ENCODE peak calls at places on chromosomes 3 and 15, in nine cellular contexts. One of them, this sample, is unnamed.

GRCh38 chr3:77449459-77449858 is 409.6 kb downstream of the ROBO2 start:
- DNase-seq in aorta: no peak
- DNase-seq in stimulated activated CD4-positive, alpha-beta T cell treated with anti-CD3 and anti-CD28 coated beads, Interleukin-12 subunit alpha, Interleukin-12 subunit beta, amount 100 ng/mL, for 48 hours: no peak
- DNase-seq in HL-60: no peak
- DNase-seq in NCI-H1092: no peak
- DNase-seq in memory B cell: no peak
- DNase-seq in nephron progenitor cell: no peak
- DNase-seq in MM.1S: no peak
- DNase-seq in heart right ventricle: no peak
- DNase-seq in this sample: no peak

GRCh38 chr3:34012102-34012461 is 213.7 kb downstream of the PDCD6IP start:
- DNase-seq in heart right ventricle: no peak
- DNase-seq in aorta: no peak
- DNase-seq in MM.1S: no peak
- DNase-seq in HL-60: no peak
- DNase-seq in NCI-H1092: no peak
- DNase-seq in stimulated activated CD4-positive, alpha-beta T cell treated with anti-CD3 and anti-CD28 coated beads, Interleukin-12 subunit alpha, Interleukin-12 subunit beta, amount 100 ng/mL, for 48 hours: no peak
- DNase-seq in nephron progenitor cell: no peak
- DNase-seq in memory B cell: no peak
- DNase-seq in this sample: no peak

GRCh38 chr15:52306270-52306669 is 10.7 kb upstream of the MYO5C start:
- DNase-seq in aorta: no peak
- DNase-seq in heart right ventricle: no peak
- DNase-seq in NCI-H1092: no peak
- DNase-seq in nephron progenitor cell: no peak
- DNase-seq in MM.1S: no peak
- DNase-seq in memory B cell: no peak
- DNase-seq in stimulated activated CD4-positive, alpha-beta T cell treated with anti-CD3 and anti-CD28 coated beads, Interleukin-12 subunit alpha, Interleukin-12 subunit beta, amount 100 ng/mL, for 48 hours: no peak
- DNase-seq in HL-60: no peak
- DNase-seq in this sample: no peak

GRCh38 chr3:59108091-59108815 is 58.4 kb upstream of the CFAP20DC start:
- DNase-seq in NCI-H1092: no peak
- DNase-seq in stimulated activated CD4-positive, alpha-beta T cell treated with anti-CD3 and anti-CD28 coated beads, Interleukin-12 subunit alpha, Interleukin-12 subunit beta, amount 100 ng/mL, for 48 hours: no peak
- DNase-seq in nephron progenitor cell: no peak
- DNase-seq in MM.1S: no peak
- DNase-seq in heart right ventricle: no peak
- DNase-seq in aorta: no peak
- DNase-seq in memory B cell: no peak
- DNase-seq in HL-60: no peak
- DNase-seq in this sample: no peak

GRCh38 chr3:108132727-108133373 is 42.0 kb upstream of the CD47 start:
- DNase-seq in aorta: no peak
- DNase-seq in NCI-H1092: no peak
- DNase-seq in nephron progenitor cell: no peak
- DNase-seq in MM.1S: no peak
- DNase-seq in memory B cell: no peak
- DNase-seq in heart right ventricle: no peak
- DNase-seq in HL-60: no peak
- DNase-seq in stimulated activated CD4-positive, alpha-beta T cell treated with anti-CD3 and anti-CD28 coated beads, Interleukin-12 subunit alpha, Interleukin-12 subunit beta, amount 100 ng/mL, for 48 hours: no peak
- DNase-seq in this sample: no peak

GRCh38 chr3:31274406-31275024 is 258.2 kb upstream of the STT3B start:
- DNase-seq in aorta: no peak
- DNase-seq in HL-60: no peak
- DNase-seq in nephron progenitor cell: no peak
- DNase-seq in memory B cell: no peak
- DNase-seq in stimulated activated CD4-positive, alpha-beta T cell treated with anti-CD3 and anti-CD28 coated beads, Interleukin-12 subunit alpha, Interleukin-12 subunit beta, amount 100 ng/mL, for 48 hours: no peak
- DNase-seq in heart right ventricle: no peak
- DNase-seq in MM.1S: no peak
- DNase-seq in NCI-H1092: no peak
- DNase-seq in this sample: no peak

GRCh38 chr15:78208887-78209645 is 25.3 kb downstream of the ACSBG1 start:
- DNase-seq in NCI-H1092: no peak
- DNase-seq in memory B cell: no peak
- DNase-seq in aorta: no peak
- DNase-seq in stimulated activated CD4-positive, alpha-beta T cell treated with anti-CD3 and anti-CD28 coated beads, Interleukin-12 subunit alpha, Interleukin-12 subunit beta, amount 100 ng/mL, for 48 hours: no peak
- DNase-seq in nephron progenitor cell: no peak
- DNase-seq in heart right ventricle: peak; percentile 0
- DNase-seq in HL-60: no peak
- DNase-seq in MM.1S: no peak
- DNase-seq in this sample: no peak

GRCh38 chr3:72165337-72165736 is 380.4 kb upstream of the PROK2 start:
- DNase-seq in memory B cell: no peak
- DNase-seq in NCI-H1092: no peak
- DNase-seq in HL-60: no peak
- DNase-seq in heart right ventricle: no peak
- DNase-seq in aorta: no peak
- DNase-seq in MM.1S: no peak
- DNase-seq in stimulated activated CD4-positive, alpha-beta T cell treated with anti-CD3 and anti-CD28 coated beads, Interleukin-12 subunit alpha, Interleukin-12 subunit beta, amount 100 ng/mL, for 48 hours: no peak
- DNase-seq in nephron progenitor cell: no peak
- DNase-seq in this sample: no peak

GRCh38 chr3:5090197-5090596 is 31.9 kb upstream of the ARL8B start:
- DNase-seq in HL-60: no peak
- DNase-seq in heart right ventricle: no peak
- DNase-seq in nephron progenitor cell: no peak
- DNase-seq in memory B cell: no peak
- DNase-seq in MM.1S: no peak
- DNase-seq in aorta: no peak
- DNase-seq in NCI-H1092: no peak
- DNase-seq in stimulated activated CD4-positive, alpha-beta T cell treated with anti-CD3 and anti-CD28 coated beads, Interleukin-12 subunit alpha, Interleukin-12 subunit beta, amount 100 ng/mL, for 48 hours: no peak
- DNase-seq in this sample: no peak

GRCh38 chr3:66000506-66000905 is 38.2 kb downstream of the MAGI1 start:
- DNase-seq in stimulated activated CD4-positive, alpha-beta T cell treated with anti-CD3 and anti-CD28 coated beads, Interleukin-12 subunit alpha, Interleukin-12 subunit beta, amount 100 ng/mL, for 48 hours: no peak
- DNase-seq in nephron progenitor cell: no peak
- DNase-seq in HL-60: no peak
- DNase-seq in memory B cell: no peak
- DNase-seq in heart right ventricle: no peak
- DNase-seq in NCI-H1092: no peak
- DNase-seq in aorta: no peak
- DNase-seq in MM.1S: no peak
- DNase-seq in this sample: no peak

GRCh38 chr15:48144889-48145288 is 24.1 kb downstream of the SLC24A5 start:
- DNase-seq in nephron progenitor cell: no peak
- DNase-seq in MM.1S: peak; percentile 8
- DNase-seq in heart right ventricle: no peak
- DNase-seq in aorta: no peak
- DNase-seq in stimulated activated CD4-positive, alpha-beta T cell treated with anti-CD3 and anti-CD28 coated beads, Interleukin-12 subunit alpha, Interleukin-12 subunit beta, amount 100 ng/mL, for 48 hours: no peak
- DNase-seq in HL-60: no peak
- DNase-seq in NCI-H1092: no peak
- DNase-seq in memory B cell: no peak
- DNase-seq in this sample: no peak

GRCh38 chr3:71374582-71374981 is 208.9 kb downstream of the FOXP1 start:
- DNase-seq in aorta: no peak
- DNase-seq in NCI-H1092: no peak
- DNase-seq in MM.1S: no peak
- DNase-seq in HL-60: no peak
- DNase-seq in heart right ventricle: no peak
- DNase-seq in stimulated activated CD4-positive, alpha-beta T cell treated with anti-CD3 and anti-CD28 coated beads, Interleukin-12 subunit alpha, Interleukin-12 subunit beta, amount 100 ng/mL, for 48 hours: no peak
- DNase-seq in nephron progenitor cell: no peak
- DNase-seq in memory B cell: no peak
- DNase-seq in this sample: no peak

GRCh38 chr15:75225951-75226732 is 24.5 kb downstream of the C15orf39 start:
- DNase-seq in memory B cell: no peak
- DNase-seq in NCI-H1092: no peak
- DNase-seq in HL-60: no peak
- DNase-seq in nephron progenitor cell: no peak
- DNase-seq in stimulated activated CD4-positive, alpha-beta T cell treated with anti-CD3 and anti-CD28 coated beads, Interleukin-12 subunit alpha, Interleukin-12 subunit beta, amount 100 ng/mL, for 48 hours: no peak
- DNase-seq in MM.1S: no peak
- DNase-seq in aorta: peak; percentile 35
- DNase-seq in heart right ventricle: no peak
- DNase-seq in this sample: no peak

GRCh38 chr3:69240651-69241578 is 118.5 kb upstream of the LMOD3 start:
- DNase-seq in NCI-H1092: no peak
- DNase-seq in nephron progenitor cell: no peak
- DNase-seq in memory B cell: no peak
- DNase-seq in aorta: no peak
- DNase-seq in heart right ventricle: no peak
- DNase-seq in HL-60: no peak
- DNase-seq in MM.1S: peak; percentile 90
- DNase-seq in stimulated activated CD4-positive, alpha-beta T cell treated with anti-CD3 and anti-CD28 coated beads, Interleukin-12 subunit alpha, Interleukin-12 subunit beta, amount 100 ng/mL, for 48 hours: no peak
- DNase-seq in this sample: peak; percentile 62

GRCh38 chr3:189824629-189825312 is 193.6 kb downstream of the TP63 start:
- DNase-seq in aorta: no peak
- DNase-seq in stimulated activated CD4-positive, alpha-beta T cell treated with anti-CD3 and anti-CD28 coated beads, Interleukin-12 subunit alpha, Interleukin-12 subunit beta, amount 100 ng/mL, for 48 hours: no peak
- DNase-seq in MM.1S: no peak
- DNase-seq in heart right ventricle: no peak
- DNase-seq in HL-60: no peak
- DNase-seq in nephron progenitor cell: no peak
- DNase-seq in NCI-H1092: no peak
- DNase-seq in memory B cell: no peak
- DNase-seq in this sample: no peak

GRCh38 chr15:63057454-63058335 is 15.1 kb downstream of the TPM1 start:
- DNase-seq in aorta: no peak
- DNase-seq in nephron progenitor cell: no peak
- DNase-seq in NCI-H1092: no peak
- DNase-seq in memory B cell: no peak
- DNase-seq in heart right ventricle: no peak
- DNase-seq in MM.1S: no peak
- DNase-seq in stimulated activated CD4-positive, alpha-beta T cell treated with anti-CD3 and anti-CD28 coated beads, Interleukin-12 subunit alpha, Interleukin-12 subunit beta, amount 100 ng/mL, for 48 hours: no peak
- DNase-seq in HL-60: no peak
- DNase-seq in this sample: no peak

GRCh38 chr15:86300371-86301106 is 220.9 kb downstream of the AGBL1 start:
- DNase-seq in NCI-H1092: no peak
- DNase-seq in MM.1S: no peak
- DNase-seq in stimulated activated CD4-positive, alpha-beta T cell treated with anti-CD3 and anti-CD28 coated beads, Interleukin-12 subunit alpha, Interleukin-12 subunit beta, amount 100 ng/mL, for 48 hours: no peak
- DNase-seq in HL-60: no peak
- DNase-seq in heart right ventricle: no peak
- DNase-seq in memory B cell: no peak
- DNase-seq in nephron progenitor cell: no peak
- DNase-seq in aorta: no peak
- DNase-seq in this sample: no peak

GRCh38 chr3:65871305-65872141 is 167.2 kb downstream of the MAGI1 start:
- DNase-seq in memory B cell: no peak
- DNase-seq in aorta: peak; percentile 51
- DNase-seq in stimulated activated CD4-positive, alpha-beta T cell treated with anti-CD3 and anti-CD28 coated beads, Interleukin-12 subunit alpha, Interleukin-12 subunit beta, amount 100 ng/mL, for 48 hours: no peak
- DNase-seq in MM.1S: no peak
- DNase-seq in nephron progenitor cell: no peak
- DNase-seq in HL-60: no peak
- DNase-seq in heart right ventricle: peak; percentile 62
- DNase-seq in NCI-H1092: peak; percentile 67
- DNase-seq in this sample: peak; percentile 64

GRCh38 chr3:72896996-72897757 is 9.3 kb downstream of the GXYLT2 start:
- DNase-seq in heart right ventricle: no peak
- DNase-seq in MM.1S: no peak
- DNase-seq in NCI-H1092: no peak
- DNase-seq in nephron progenitor cell: no peak
- DNase-seq in stimulated activated CD4-positive, alpha-beta T cell treated with anti-CD3 and anti-CD28 coated beads, Interleukin-12 subunit alpha, Interleukin-12 subunit beta, amount 100 ng/mL, for 48 hours: no peak
- DNase-seq in aorta: no peak
- DNase-seq in HL-60: no peak
- DNase-seq in memory B cell: no peak
- DNase-seq in this sample: no peak

GRCh38 chr3:73037369-73037699 is 24.1 kb upstream of the EBLN2 start:
- DNase-seq in stimulated activated CD4-positive, alpha-beta T cell treated with anti-CD3 and anti-CD28 coated beads, Interleukin-12 subunit alpha, Interleukin-12 subunit beta, amount 100 ng/mL, for 48 hours: no peak
- DNase-seq in heart right ventricle: no peak
- DNase-seq in memory B cell: no peak
- DNase-seq in NCI-H1092: no peak
- DNase-seq in MM.1S: no peak
- DNase-seq in aorta: no peak
- DNase-seq in nephron progenitor cell: no peak
- DNase-seq in HL-60: no peak
- DNase-seq in this sample: no peak

GRCh38 chr15:39830166-39830565 is 47.5 kb upstream of the FSIP1 start:
- DNase-seq in HL-60: no peak
- DNase-seq in stimulated activated CD4-positive, alpha-beta T cell treated with anti-CD3 and anti-CD28 coated beads, Interleukin-12 subunit alpha, Interleukin-12 subunit beta, amount 100 ng/mL, for 48 hours: no peak
- DNase-seq in nephron progenitor cell: no peak
- DNase-seq in aorta: no peak
- DNase-seq in memory B cell: no peak
- DNase-seq in MM.1S: no peak
- DNase-seq in NCI-H1092: no peak
- DNase-seq in heart right ventricle: no peak
- DNase-seq in this sample: no peak

GRCh38 chr15:69275104-69275670 is 23.5 kb upstream of the PAQR5 start:
- DNase-seq in HL-60: no peak
- DNase-seq in MM.1S: no peak
- DNase-seq in heart right ventricle: no peak
- DNase-seq in aorta: no peak
- DNase-seq in stimulated activated CD4-positive, alpha-beta T cell treated with anti-CD3 and anti-CD28 coated beads, Interleukin-12 subunit alpha, Interleukin-12 subunit beta, amount 100 ng/mL, for 48 hours: no peak
- DNase-seq in NCI-H1092: no peak
- DNase-seq in nephron progenitor cell: no peak
- DNase-seq in memory B cell: no peak
- DNase-seq in this sample: no peak

GRCh38 chr15:64928626-64929220 is 17.0 kb downstream of the ANKDD1A start:
- DNase-seq in MM.1S: no peak
- DNase-seq in heart right ventricle: no peak
- DNase-seq in NCI-H1092: no peak
- DNase-seq in memory B cell: no peak
- DNase-seq in aorta: no peak
- DNase-seq in nephron progenitor cell: no peak
- DNase-seq in stimulated activated CD4-positive, alpha-beta T cell treated with anti-CD3 and anti-CD28 coated beads, Interleukin-12 subunit alpha, Interleukin-12 subunit beta, amount 100 ng/mL, for 48 hours: no peak
- DNase-seq in HL-60: no peak
- DNase-seq in this sample: no peak

GRCh38 chr3:50246517-50246954 is 10.5 kb downstream of the GNAI2 start:
- DNase-seq in stimulated activated CD4-positive, alpha-beta T cell treated with anti-CD3 and anti-CD28 coated beads, Interleukin-12 subunit alpha, Interleukin-12 subunit beta, amount 100 ng/mL, for 48 hours: peak; percentile 80
- DNase-seq in NCI-H1092: no peak
- DNase-seq in aorta: peak; percentile 69
- DNase-seq in heart right ventricle: peak; percentile 76
- DNase-seq in memory B cell: peak; percentile 30
- DNase-seq in HL-60: no peak
- DNase-seq in nephron progenitor cell: no peak
- DNase-seq in MM.1S: peak; percentile 85
- DNase-seq in this sample: peak; percentile 74

This sample was measured in lower lobe of right lung.